ENCODE peak calls at places on chromosome 15, in seven cellular contexts. L is WERI-Rb-1, U is GM06990, M is astrocyte, Y is ovary, C is sigmoid colon, H is left lung. D is an unnamed sample.

GRCh38 chr15:100515758-100516157 is 13.0 kb downstream of the CERS3 start:
- DNase-seq in M (no peak), Y (no peak), U (no peak), C (no peak), L (no peak), H (no peak), D (no peak)

GRCh38 chr15:39770748-39771689 is 11.6 kb downstream of the FSIP1 start:
- DNase-seq in H (no peak), U (no peak), L (no peak), M (peak), Y (no peak), C (peak), D (no peak)

GRCh38 chr15:70258369-70259029 is 160.8 kb upstream of the TLE3 start:
- DNase-seq in U (peak), Y (peak), H (no peak), C (no peak), L (no peak), M (peak), D (no peak)

GRCh38 chr15:28786521-28786920 is 61.9 kb downstream of the GOLGA6L7 start:
- DNase-seq in U (no peak), M (peak), H (no peak), C (no peak), Y (no peak), L (no peak), D (no peak)

GRCh38 chr15:26223720-26224119 is 360.6 kb upstream of the ATP10A start:
- DNase-seq in C (no peak), H (no peak), U (no peak), M (no peak), L (no peak), Y (no peak), D (no peak)

GRCh38 chr15:23467110-23467600 is 20.1 kb upstream of the GOLGA6L2 start:
- DNase-seq in Y (no peak), U (no peak), H (no peak), C (no peak), L (no peak), M (no peak), D (peak)

GRCh38 chr15:52281085-52282035 is 14.2 kb downstream of the MYO5C start:
- DNase-seq in U (no peak), H (no peak), Y (no peak), L (no peak), C (no peak), M (no peak), D (no peak)

GRCh38 chr15:88204584-88204983 is 52.0 kb downstream of the NTRK3 start:
- DNase-seq in L (no peak), M (no peak), H (no peak), C (no peak), U (no peak), Y (no peak), D (no peak)

GRCh38 chr15:89104172-89104564 is 15.9 kb downstream of the ABHD2 start:
- DNase-seq in C (peak), Y (no peak), L (no peak), M (peak), H (no peak), U (no peak), D (no peak)

GRCh38 chr15:79816565-79816964 is 80.2 kb downstream of the MTHFS start:
- DNase-seq in L (no peak), C (no peak), H (no peak), U (no peak), Y (no peak), M (no peak), D (no peak)

GRCh38 chr15:76260246-76260938 is 50.9 kb downstream of the ETFA start:
- DNase-seq in M (no peak), H (no peak), U (no peak), C (no peak), Y (no peak), L (no peak), D (no peak)

GRCh38 chr15:78837131-78837530 is 25.9 kb upstream of the ADAMTS7 start:
- DNase-seq in Y (no peak), H (no peak), L (no peak), U (no peak), M (no peak), C (no peak), D (no peak)

GRCh38 chr15:56734013-56734625 is 810 bp upstream of the ZNF280D start:
- DNase-seq in C (no peak), Y (no peak), H (no peak), U (no peak), M (no peak), L (no peak), D (no peak)

GRCh38 chr15:67433495-67434099 is 87.3 kb upstream of the C15orf61 start:
- DNase-seq in C (peak), L (peak), M (peak), U (no peak), Y (peak), H (no peak), D (peak)

GRCh38 chr15:25862087-25862468 is 1.0 kb downstream of the ATP10A start:
- DNase-seq in H (peak), L (no peak), M (no peak), C (peak), U (no peak), Y (no peak), D (no peak)

GRCh38 chr15:88704791-88705768 is 66.3 kb downstream of the ISG20 start:
- DNase-seq in U (no peak), M (peak), C (peak), L (no peak), Y (peak), H (no peak), D (no peak)

GRCh38 chr15:89341316-89342005 is 6.8 kb upstream of the POLG start:
- DNase-seq in U (no peak), L (no peak), H (no peak), Y (no peak), M (no peak), C (no peak), D (no peak)

GRCh38 chr15:68578175-68578959 is 426 bp upstream of the CORO2B start:
- DNase-seq in H (peak), M (peak), C (peak), Y (peak), L (peak), U (no peak), D (no peak)

GRCh38 chr15:39455502-39455991 is 125.3 kb upstream of the THBS1 start:
- DNase-seq in M (peak), C (no peak), Y (no peak), H (no peak), U (peak), L (no peak), D (peak)

GRCh38 chr15:70376929-70377691 is 279.4 kb upstream of the TLE3 start:
- DNase-seq in C (peak), Y (peak), M (peak), L (peak), U (no peak), H (no peak), D (no peak)

GRCh38 chr15:94231728-94232086 is 346 bp downstream of the MCTP2 start:
- DNase-seq in Y (no peak), M (no peak), H (no peak), C (peak), L (no peak), U (no peak), D (no peak)

GRCh38 chr15:86743283-86743903 is 663.7 kb downstream of the AGBL1 start:
- DNase-seq in H (no peak), L (peak), M (peak), U (no peak), Y (no peak), C (no peak), D (no peak)

GRCh38 chr15:71811036-71811736 is 832 bp downstream of the NR2E3 start:
- DNase-seq in L (no peak), Y (no peak), C (no peak), H (peak), U (no peak), M (no peak), D (no peak)

GRCh38 chr15:94383041-94383440 is 151.7 kb downstream of the MCTP2 start:
- DNase-seq in H (no peak), L (no peak), U (no peak), Y (no peak), M (no peak), C (no peak), D (no peak)

GRCh38 chr15:73573071-73573470 is 60.1 kb downstream of the NPTN start:
- DNase-seq in C (no peak), H (no peak), L (peak), M (no peak), Y (no peak), U (no peak), D (no peak)

GRCh38 chr15:43414196-43414595 is 43.3 kb downstream of the TUBGCP4 start:
- DNase-seq in C (no peak), L (no peak), Y (no peak), M (no peak), U (no peak), H (no peak), D (no peak)

GRCh38 chr15:96158938-96159337 is 171.6 kb upstream of the NR2F2 start:
- DNase-seq in L (no peak), H (no peak), M (no peak), U (no peak), Y (no peak), C (no peak), D (peak)

GRCh38 chr15:63065262-63066234 is 23.0 kb downstream of the TPM1 start:
- DNase-seq in Y (no peak), U (no peak), C (no peak), L (no peak), M (no peak), H (no peak), D (no peak)

GRCh38 chr15:72690938-72691337 is 4.9 kb downstream of the BBS4 start:
- DNase-seq in C (no peak), H (no peak), M (no peak), U (no peak), L (no peak), Y (no peak), D (no peak)

GRCh38 chr15:85379403-85380131 is 836 bp upstream of the AKAP13 start:
- DNase-seq in M (peak), Y (no peak), H (no peak), L (no peak), U (peak), C (no peak), D (no peak)

GRCh38 chr15:91660174-91660649 is 193.3 kb upstream of the SLCO3A1 start:
- DNase-seq in Y (no peak), M (no peak), U (no peak), C (no peak), H (no peak), L (no peak), D (no peak)

GRCh38 chr15:44545934-44546802 is 9.2 kb downstream of the EIF3J start:
- DNase-seq in U (peak), Y (no peak), C (no peak), L (no peak), H (no peak), M (peak), D (no peak)

GRCh38 chr15:65286704-65287514 is at the start of gene PARP16:
- DNase-seq in M (peak), C (peak), L (peak), U (peak), H (peak), Y (peak), D (no peak)
- TF ChIP-seq CTCF in M (no peak), C (peak), L (peak), U (peak), H (peak), Y (peak), D (peak)

GRCh38 chr15:65869127-65869953 is at the start of gene RAB11A:
- DNase-seq in H (peak), Y (peak), C (peak), L (peak), M (peak), U (peak), D (peak)

GRCh38 chr15:65868546-65869126 is 655 bp upstream of the RAB11A start:
- DNase-seq in L (no peak), M (no peak), C (no peak), U (no peak), H (no peak), Y (no peak), D (no peak)

GRCh38 chr15:65869954-65870871 is 922 bp downstream of the RAB11A start:
- DNase-seq in L (peak), Y (no peak), C (peak), H (no peak), M (peak), U (peak), D (no peak)

GRCh38 chr15:65873271-65873670 is 4.0 kb downstream of the RAB11A start:
- DNase-seq in C (no peak), U (no peak), H (no peak), M (no peak), Y (no peak), L (no peak), D (no peak)

GRCh38 chr15:65870889-65871533 is 1.7 kb downstream of the RAB11A start:
- DNase-seq in U (peak), H (no peak), C (no peak), Y (no peak), M (peak), L (no peak), D (no peak)
- H3K4me3 ChIP-seq in U (peak), H (peak), C (peak), Y (peak), M (peak), L (peak), D (peak)

DNA sequence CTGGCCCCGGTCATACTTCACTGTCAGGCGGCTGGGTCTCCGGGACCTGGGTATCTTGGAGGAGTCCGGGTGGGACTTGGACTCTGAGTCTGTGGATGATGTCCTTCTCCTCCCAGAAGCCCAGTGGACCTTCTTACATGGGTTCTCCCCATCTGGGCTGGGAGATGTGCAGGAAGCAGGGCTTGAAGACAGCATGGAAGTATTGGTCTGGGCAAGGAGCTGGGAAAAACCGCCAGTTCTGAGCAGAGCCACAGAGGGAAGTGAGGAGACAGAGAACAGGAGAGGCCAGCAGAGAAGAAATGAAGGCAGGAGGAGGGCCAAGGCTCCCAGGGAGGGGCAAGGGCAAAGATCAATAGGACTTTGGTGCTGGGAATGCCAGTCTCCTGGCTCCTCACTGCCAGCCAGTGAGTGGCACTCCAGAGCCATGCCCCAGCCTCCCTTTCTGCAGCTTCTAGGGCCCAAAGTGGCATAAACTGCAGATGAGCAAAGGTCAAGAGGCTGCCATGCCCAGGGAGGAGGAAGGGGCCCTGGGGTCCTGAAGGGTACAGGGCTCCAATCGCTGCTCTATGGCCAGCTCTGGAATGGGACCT is at the start of gene PPP1R14D:
- DNase-seq in U (no peak), C (no peak), L (no peak), Y (no peak), M (no peak), H (no peak), D (no peak)
- TF ChIP-seq CTCF in U (no peak), C (no peak), L (no peak), Y (no peak), M (no peak), H (no peak), D (no peak)

GRCh38 chr15:49418811-49419210 is 4.2 kb upstream of the FGF7 start:
- DNase-seq in C (no peak), L (no peak), M (peak), Y (no peak), U (no peak), H (no peak), D (no peak)

GRCh38 chr15:49423021-49423420 is at the start of gene FGF7:
- DNase-seq in L (no peak), M (peak), C (peak), U (no peak), H (no peak), Y (peak), D (no peak)

GRCh38 chr15:49423906-49424520 is 971 bp downstream of the FGF7 start:
- DNase-seq in C (no peak), M (peak), H (no peak), Y (no peak), U (no peak), L (no peak), D (no peak)

GRCh38 chr15:49424954-49425353 is 1.9 kb downstream of the FGF7 start:
- DNase-seq in Y (no peak), U (no peak), L (no peak), H (no peak), M (peak), C (no peak), D (no peak)

GRCh38 chr15:49421991-49422390 is 1.1 kb upstream of the FGF7 start:
- DNase-seq in L (peak), U (no peak), Y (peak), C (peak), M (peak), H (peak), D (no peak)
- H3K4me3 ChIP-seq in L (no peak), U (no peak), Y (peak), C (peak), M (no peak), H (no peak), D (no peak)

DNA sequence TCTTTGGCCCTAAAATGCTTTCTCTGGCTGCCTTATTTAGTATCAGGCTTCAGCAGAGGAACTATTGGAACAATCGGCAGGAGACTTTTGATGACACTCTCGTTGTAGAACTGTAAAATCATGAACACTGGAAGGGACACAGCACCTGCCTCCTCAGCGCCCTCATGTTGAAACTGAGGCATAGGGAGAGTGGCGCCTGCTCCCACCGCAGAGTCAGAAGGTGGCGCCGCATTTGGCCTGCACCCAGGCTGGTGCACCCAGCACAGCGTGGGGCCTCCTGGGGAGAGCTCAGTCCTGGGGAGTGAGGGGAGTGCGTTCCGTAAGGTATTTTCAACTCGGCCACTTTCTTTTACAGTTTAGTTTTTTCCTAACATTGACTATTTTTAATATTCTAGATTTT is 78.2 kb upstream of the BLM start:
- DNase-seq in L (no peak), U (no peak), M (no peak), Y (no peak), H (no peak), C (no peak), D (no peak)
- TF ChIP-seq CTCF in L (peak), U (peak), M (no peak), Y (no peak), H (no peak), C (no peak), D (no peak)

DNA sequence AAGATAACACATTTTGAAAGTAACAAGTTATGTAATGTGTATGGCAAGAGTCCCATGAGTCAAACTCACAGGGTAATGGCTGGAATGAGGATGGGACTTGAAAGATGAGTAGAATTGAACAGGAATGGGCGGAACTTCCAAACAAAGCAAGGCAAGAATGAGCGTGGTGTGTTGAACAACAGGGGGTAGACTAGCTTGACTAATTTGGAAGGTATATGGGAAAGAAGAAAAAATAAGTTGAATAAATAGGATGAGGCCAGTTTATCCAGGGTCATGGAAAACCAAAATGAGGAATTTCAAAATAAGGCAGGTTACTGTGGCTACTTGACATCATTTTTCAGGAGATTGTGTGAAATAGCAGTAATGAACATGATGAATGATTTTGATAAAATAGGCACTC is 2.5 kb upstream of the DPH6 start:
- DNase-seq in Y (no peak), U (no peak), M (peak), H (no peak), L (no peak), C (no peak), D (no peak)
- H3K4me3 ChIP-seq in Y (no peak), U (no peak), M (no peak), H (no peak), L (no peak), C (no peak), D (no peak)

GRCh38 chr15:77803487-77803886 is 170.8 kb upstream of the LINGO1 start:
- DNase-seq in C (no peak), M (no peak), U (no peak), L (no peak), H (no peak), Y (no peak), D (no peak)
- TF ChIP-seq CTCF in C (no peak), M (no peak), U (no peak), L (no peak), H (no peak), Y (no peak), D (no peak)

GRCh38 chr15:55587321-55588069 is 650 bp downstream of the PYGO1 start:
- DNase-seq in H (peak), L (peak), U (peak), C (peak), M (peak), Y (peak), D (no peak)

GRCh38 chr15:55589297-55589696 is 1.2 kb upstream of the PYGO1 start:
- DNase-seq in U (no peak), L (no peak), M (no peak), C (no peak), H (no peak), Y (no peak), D (no peak)

GRCh38 chr15:55588818-55589122 is 625 bp upstream of the PYGO1 start:
- DNase-seq in L (no peak), M (no peak), H (no peak), C (no peak), Y (no peak), U (no peak), D (no peak)

GRCh38 chr15:55586808-55587207 is 1.3 kb downstream of the PYGO1 start:
- DNase-seq in H (no peak), Y (no peak), C (no peak), U (no peak), M (peak), L (no peak), D (no peak)

DNA sequence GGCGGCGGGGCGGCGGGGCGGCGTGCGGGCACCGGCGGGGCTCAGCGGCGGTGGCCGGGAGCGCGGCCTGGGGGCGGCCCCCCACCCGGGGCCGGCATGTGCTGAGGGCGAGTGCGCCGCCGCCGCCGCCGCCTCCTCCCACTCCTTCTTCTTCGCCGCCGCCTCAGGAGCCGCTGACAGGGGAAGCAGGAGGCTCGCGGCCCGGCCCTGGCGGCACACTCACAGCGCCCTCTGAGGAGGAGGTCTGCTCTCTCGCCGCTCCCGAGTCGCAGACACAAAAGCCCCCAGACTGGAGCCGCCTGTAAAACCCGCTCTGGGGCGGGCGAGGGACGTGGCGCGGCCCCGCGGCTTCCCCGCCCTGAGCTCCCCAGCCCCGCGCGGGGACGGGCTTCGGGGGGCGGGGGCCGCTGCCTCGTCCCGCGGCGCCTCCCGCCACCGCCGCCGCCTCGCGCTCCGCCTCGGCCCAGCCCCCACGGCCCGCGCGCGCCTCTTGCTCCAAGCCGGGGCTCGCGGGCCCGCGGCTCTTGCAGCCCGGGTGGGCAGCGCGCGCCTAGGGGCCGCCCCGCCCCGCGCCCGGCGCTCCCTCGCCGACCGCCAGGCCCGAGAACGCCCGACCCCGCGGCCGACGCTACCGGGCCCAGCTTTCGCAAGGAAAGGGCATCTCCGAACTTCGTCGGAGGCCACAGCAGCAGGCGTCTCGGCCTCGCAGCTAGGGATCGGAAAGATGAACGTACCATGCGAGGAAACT is at the start of gene PYGO1:
- DNase-seq in U (peak), C (peak), L (peak), M (peak), H (peak), Y (peak), D (no peak)
- H3K4me3 ChIP-seq in U (peak), C (peak), L (peak), M (peak), H (peak), Y (peak), D (peak)